ENCODE peak calls at places on chromosomes 1 and 21, in ten cellular contexts. X is C1 segment of cervical spinal cord; I is iPS-NIHi11; Y is EL; N is activated T-cell treated with anti-CD3 and anti-CD28 coated beads for 48 hours; P is ovary; B is activated CD4-positive, alpha-beta T cell treated with anti-CD3 and anti-CD28 coated beads, Interleukin-2, amount 50 U/mL, for 1 hour; F is naive B cell; H is non-pigmented ciliary epithelial cell; R is iris pigment epithelial cell. K is an unnamed sample.

GRCh38 chr1:180188103-180188506 is 33.4 kb downstream of the QSOX1 start:
- DNase-seq in X (peak; percentile 35), I (peak; percentile 84), Y (peak; percentile 56), N (no peak), P (no peak), B (no peak), F (no peak), H (no peak), R (peak; percentile 56), K (no peak)

GRCh38 chr1:195580988-195581387 is 1027.3 kb downstream of the KCNT2 start:
- DNase-seq in X (no peak), I (no peak), Y (no peak), N (no peak), P (no peak), B (no peak), F (no peak), H (no peak), R (peak; percentile 9), K (no peak)

GRCh38 chr1:112507896-112508241 is 896 bp upstream of the WNT2B start:
- DNase-seq in X (no peak), I (peak; percentile 79), Y (no peak), N (no peak), P (peak; percentile 58), B (peak; percentile 16), F (peak; percentile 17), H (no peak), R (no peak), K (no peak)

GRCh38 chr1:94081566-94082344 is 39.2 kb downstream of the ABCA4 start:
- DNase-seq in X (no peak), I (no peak), Y (peak; percentile 88), N (no peak), P (no peak), B (no peak), F (no peak), H (no peak), R (peak; percentile 92), K (no peak)

GRCh38 chr1:117512728-117513321 is 93.0 kb upstream of the TENT5C start:
- DNase-seq in X (no peak), I (peak; percentile 7), Y (peak; percentile 24), N (no peak), P (no peak), B (no peak), F (peak; percentile 32), H (peak; percentile 3), R (peak; percentile 23), K (peak; percentile 10)

GRCh38 chr1:234559152-234559916 is 50.6 kb downstream of the IRF2BP2 start:
- DNase-seq in X (no peak), I (no peak), Y (no peak), N (no peak), P (no peak), B (no peak), F (no peak), H (no peak), R (no peak), K (no peak)

GRCh38 chr1:232327296-232327695 is 302.6 kb downstream of the SIPA1L2 start:
- DNase-seq in X (no peak), I (no peak), Y (no peak), N (no peak), P (no peak), B (no peak), F (no peak), H (no peak), R (no peak), K (no peak)

GRCh38 chr1:20279507-20279906 is 11.2 kb upstream of the VWA5B1 start:
- DNase-seq in X (no peak), I (no peak), Y (peak; percentile 88), N (no peak), P (no peak), B (no peak), F (no peak), H (no peak), R (peak; percentile 45), K (no peak)

GRCh38 chr1:67724928-67725560 is 40.0 kb downstream of the GADD45A start:
- DNase-seq in X (no peak), I (no peak), Y (peak; percentile 92), N (no peak), P (no peak), B (no peak), F (no peak), H (no peak), R (peak; percentile 91), K (no peak)

GRCh38 chr1:55987491-55988255 is 591.7 kb downstream of the PLPP3 start:
- DNase-seq in X (no peak), I (peak; percentile 7), Y (no peak), N (no peak), P (no peak), B (no peak), F (no peak), H (no peak), R (no peak), K (no peak)

GRCh38 chr1:21818661-21819060 is 6.6 kb downstream of the LDLRAD2 start:
- DNase-seq in X (no peak), I (peak; percentile 97), Y (peak; percentile 23), N (peak; percentile 29), P (no peak), B (peak; percentile 14), F (no peak), H (no peak), R (peak; percentile 20), K (peak; percentile 29)

GRCh38 chr21:17786219-17787181 is 32.7 kb downstream of the C21orf91 start:
- DNase-seq in X (no peak), I (no peak), Y (no peak), N (no peak), P (no peak), B (no peak), F (no peak), H (no peak), R (no peak), K (no peak)